ENCODE peak calls at places on chromosomes 3 and 15, in nine cellular contexts. Q, V, P, L, Z, C, X, B and F are unnamed samples. For H3K27me3, the result is how much of the 10 kb centered on the place peaks cover.

GRCh38 chr3:128870327-128870726 is 9.1 kb upstream of the ACAD9 start:
- DNase-seq in Z (no peak), P (no peak), V (no peak), Q (no peak), C (no peak), B (no peak), X (no peak), L (no peak), F (no peak)

GRCh38 chr3:14371573-14372474 is 30.6 kb upstream of the SLC6A6 start:
- DNase-seq in Q (peak), C (no peak), P (peak), B (peak), Z (peak), X (peak), L (no peak), V (peak), F (no peak)

GRCh38 chr3:195911946-195912270 is 3.6 kb upstream of the TNK2 start:
- DNase-seq in Z (no peak), L (no peak), B (peak), P (peak), X (no peak), V (no peak), Q (no peak), C (no peak), F (no peak)

GRCh38 chr15:60255390-60255789 is 142.4 kb downstream of the ANXA2 start:
- DNase-seq in Z (peak), Q (no peak), P (no peak), L (no peak), V (no peak), C (no peak), B (no peak), X (peak), F (no peak)

GRCh38 chr3:112813723-112814171 is 32.9 kb downstream of the CD200R1L start:
- DNase-seq in B (no peak), X (no peak), Q (no peak), L (no peak), Z (no peak), C (no peak), V (peak), P (no peak), F (no peak)

GRCh38 chr3:122415762-122416654 is at the start of gene WDR5B:
- DNase-seq in Q (peak), L (peak), X (peak), C (peak), B (peak), P (peak), V (peak), Z (peak), F (peak)

GRCh38 chr15:31304736-31305365 is 21.8 kb upstream of the KLF13 start:
- DNase-seq in Z (no peak), L (no peak), P (peak), Q (peak), V (no peak), C (no peak), X (peak), B (no peak), F (no peak)

GRCh38 chr15:95495033-95495541 is 835.4 kb upstream of the NR2F2 start:
- DNase-seq in C (no peak), V (no peak), Z (no peak), P (no peak), L (no peak), Q (no peak), X (no peak), B (no peak), F (no peak)

GRCh38 chr3:51311055-51311454 is 74.0 kb upstream of the MANF start:
- DNase-seq in C (no peak), Z (peak), B (no peak), X (no peak), V (peak), Q (no peak), P (no peak), L (no peak), F (no peak)

GRCh38 chr3:80785475-80785874 is 976.0 kb downstream of the GBE1 start:
- DNase-seq in C (no peak), V (no peak), Q (no peak), B (no peak), P (no peak), L (no peak), X (no peak), Z (no peak), F (no peak)

GRCh38 chr3:48694610-48695051 is 8.9 kb upstream of the NCKIPSD start:
- DNase-seq in L (peak), C (no peak), V (peak), Q (peak), X (peak), P (peak), B (peak), Z (peak), F (no peak)

GRCh38 chr3:131328739-131329138 is 52.8 kb upstream of the NUDT16 start:
- DNase-seq in B (no peak), L (no peak), Z (no peak), Q (no peak), X (no peak), V (no peak), P (no peak), C (no peak), F (no peak)

GRCh38 chr3:188624384-188624783 is 470.4 kb downstream of the LPP start:
- DNase-seq in B (no peak), Q (no peak), L (peak), Z (no peak), C (no peak), V (peak), X (peak), P (peak), F (no peak)

GRCh38 chr3:112397529-112397928 is 64.6 kb downstream of the CD200 start:
- DNase-seq in P (no peak), B (no peak), V (no peak), X (no peak), Z (no peak), C (no peak), Q (no peak), L (no peak), F (no peak)

GRCh38 chr3:48405971-48406370 is 23.9 kb downstream of the PLXNB1 start:
- DNase-seq in X (no peak), L (no peak), C (no peak), B (no peak), Z (no peak), V (no peak), P (peak), Q (no peak), F (no peak)

GRCh38 chr3:135271562-135272290 is 476.7 kb downstream of the EPHB1 start:
- DNase-seq in X (no peak), P (no peak), L (no peak), B (no peak), V (no peak), Z (no peak), C (no peak), Q (no peak), F (no peak)

GRCh38 chr3:188205992-188206416 is 52.0 kb downstream of the LPP start:
- DNase-seq in X (peak), B (no peak), V (no peak), P (no peak), C (no peak), Q (no peak), L (no peak), Z (peak), F (no peak)

GRCh38 chr15:82918607-82919230 is 33.8 kb downstream of the HOMER2 start:
- DNase-seq in V (no peak), X (no peak), P (no peak), L (no peak), C (no peak), Z (no peak), B (no peak), Q (no peak), F (no peak)

GRCh38 chr15:69782809-69783208 is 314.9 kb downstream of the TLE3 start:
- DNase-seq in Q (no peak), V (no peak), X (no peak), Z (no peak), B (no peak), L (no peak), C (no peak), P (no peak), F (peak)

GRCh38 chr15:67114046-67114445 is 48.6 kb downstream of the SMAD3 start:
- DNase-seq in X (no peak), Z (no peak), P (no peak), L (no peak), V (no peak), Q (no peak), B (no peak), C (no peak), F (no peak)

GRCh38 chr15:73965094-73965729 is 26.9 kb downstream of the STOML1 start:
- DNase-seq in X (peak), Z (no peak), V (no peak), Q (no peak), P (peak), C (no peak), L (no peak), B (no peak), F (no peak)

GRCh38 chr15:85331666-85332261 is 48.6 kb upstream of the AKAP13 start:
- DNase-seq in X (no peak), C (no peak), L (no peak), Q (no peak), Z (no peak), B (no peak), V (no peak), P (no peak), F (no peak)

GRCh38 chr3:134037168-134037567 is 7.4 kb upstream of the SLCO2A1 start:
- DNase-seq in Q (no peak), P (peak), X (no peak), B (no peak), Z (no peak), V (no peak), C (no peak), L (no peak), F (peak)

GRCh38 chr3:165103616-165104015 is 25.3 kb upstream of the SI start:
- DNase-seq in Q (no peak), Z (no peak), B (no peak), C (no peak), L (no peak), P (no peak), X (no peak), V (no peak), F (no peak)

GRCh38 chr15:72902245-72902928 is 118.8 kb upstream of the ADPGK start:
- DNase-seq in V (peak), C (no peak), L (peak), Q (no peak), X (no peak), P (peak), Z (no peak), B (no peak), F (no peak)

GRCh38 chr15:74302821-74303359 is 64.6 kb downstream of the CYP11A1 start:
- DNase-seq in X (peak), V (no peak), Q (peak), L (peak), B (no peak), Z (no peak), C (peak), P (peak), F (no peak)

GRCh38 chr3:141255137-141255536 is 23.5 kb downstream of the PXYLP1 start:
- DNase-seq in Z (no peak), L (no peak), X (no peak), P (no peak), B (no peak), V (no peak), C (no peak), Q (no peak), F (no peak)

GRCh38 chr3:74839591-74839990 is 225.1 kb upstream of the CNTN3 start:
- DNase-seq in L (no peak), C (no peak), V (no peak), X (no peak), Q (no peak), B (no peak), P (no peak), Z (no peak), F (no peak)

GRCh38 chr15:40511093-40511471 is 40.3 kb downstream of the CHST14 start:
- DNase-seq in X (peak), Q (no peak), P (no peak), B (no peak), C (no peak), V (no peak), Z (no peak), L (no peak), F (no peak)

GRCh38 chr3:101850327-101851048 is 1.2 kb downstream of the NFKBIZ start:
- DNase-seq in X (peak), P (no peak), Q (no peak), V (peak), B (no peak), Z (no peak), C (no peak), L (no peak), F (no peak)

GRCh38 chr3:178005961-178006360 is 530.3 kb upstream of the KCNMB2 start:
- DNase-seq in X (no peak), P (no peak), V (no peak), B (no peak), L (no peak), Q (no peak), Z (no peak), C (no peak), F (no peak)

GRCh38 chr3:65974505-65974904 is 64.2 kb downstream of the MAGI1 start:
- DNase-seq in L (no peak), C (no peak), V (no peak), P (no peak), B (no peak), X (no peak), Q (no peak), Z (no peak), F (no peak)

GRCh38 chr3:177352424-177352823 is 155.1 kb upstream of the TBL1XR1 start:
- DNase-seq in V (no peak), Q (no peak), C (no peak), Z (no peak), X (no peak), B (no peak), L (no peak), P (no peak), F (no peak)

GRCh38 chr3:46071222-46071621 is 43.9 kb upstream of the XCR1 start:
- DNase-seq in P (no peak), Q (no peak), C (no peak), V (no peak), L (no peak), B (no peak), Z (no peak), X (no peak), F (no peak)

GRCh38 chr3:129485681-129486056 is 42.8 kb upstream of the RHO start:
- DNase-seq in B (peak), X (peak), C (no peak), L (peak), P (peak), Q (peak), Z (no peak), V (peak), F (peak)

GRCh38 chr3:56624725-56625124 is 58.3 kb downstream of the TASOR start:
- DNase-seq in Z (no peak), B (no peak), X (no peak), C (no peak), P (no peak), Q (no peak), V (peak), L (no peak), F (no peak)

GRCh38 chr3:151283387-151283786 is 5.0 kb upstream of the P2RY14 start:
- DNase-seq in L (no peak), C (no peak), Z (no peak), Q (no peak), P (no peak), X (no peak), B (no peak), V (no peak), F (no peak)

GRCh38 chr3:151281671-151282334 is 3.5 kb upstream of the P2RY14 start:
- DNase-seq in Q (no peak), Z (no peak), X (no peak), V (peak), P (no peak), C (no peak), B (no peak), L (no peak), F (no peak)

GRCh38 chr3:151282921-151283320 is 4.6 kb upstream of the P2RY14 start:
- DNase-seq in C (no peak), V (peak), Z (peak), L (no peak), Q (no peak), B (no peak), X (no peak), P (no peak), F (no peak)

GRCh38 chr3:151276038-151277027 is 2.0 kb downstream of the P2RY14 start:
- DNase-seq in B (no peak), Z (no peak), C (no peak), P (no peak), V (no peak), Q (no peak), L (no peak), X (peak), F (no peak)

DNA sequence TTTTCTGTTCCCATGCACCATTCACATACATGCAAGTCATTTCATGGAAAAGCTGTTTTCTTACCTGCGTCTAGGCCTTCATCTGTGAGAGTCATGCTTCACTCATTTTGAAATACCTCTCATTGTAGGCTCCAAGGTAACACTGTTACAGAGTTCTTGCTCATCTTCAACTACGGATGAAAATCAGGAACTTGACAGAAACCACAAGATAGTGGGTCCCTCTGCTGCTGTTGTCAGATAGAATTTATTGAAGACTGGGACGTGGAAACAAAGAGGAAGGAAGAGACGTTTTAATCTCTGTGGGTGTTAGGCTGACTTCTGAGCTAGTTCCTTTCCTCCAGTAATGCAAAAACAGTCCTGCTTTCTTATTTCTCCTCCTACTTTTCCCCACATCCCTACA is at the start of gene P2RY14:
- DNase-seq in C (no peak), Z (no peak), Q (no peak), X (no peak), V (no peak), P (no peak), B (no peak), L (no peak), F (no peak)
- H3K4me3 ChIP-seq in C (no peak), Z (no peak), Q (no peak), X (no peak), V (no peak), P (peak), B (peak), L (no peak), F (no peak)

DNA sequence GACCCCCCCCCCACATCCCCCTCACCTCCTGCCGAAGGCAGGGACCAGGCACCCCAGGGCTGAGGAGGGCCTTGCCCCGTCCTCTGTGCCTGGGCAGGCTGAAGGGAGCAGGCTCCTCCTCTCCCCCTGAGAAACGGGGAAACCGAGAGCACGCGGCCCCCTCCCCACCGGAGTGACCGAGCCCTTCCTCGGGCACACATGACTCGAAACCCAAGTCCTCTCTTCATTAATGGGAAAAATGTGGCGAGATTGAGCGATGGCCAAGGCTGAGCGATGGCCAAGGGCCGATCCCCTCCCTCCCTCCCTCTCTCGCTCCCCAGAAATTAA is 7.0 kb downstream of the EPHB3 start:
- DNase-seq in Q (no peak), P (no peak), Z (no peak), X (no peak), C (no peak), L (no peak), V (no peak), B (no peak), F (no peak)
- H3K27me3 ChIP-seq in Q (under half), P (under half), Z (under half), X (under half), C (half or more), L (under half), V (under half), B (under half), F (under half)

GRCh38 chr15:43370975-43371974 is at the start of the genes TUBGCP4 and ZSCAN29:
- DNase-seq in L (peak), Z (peak), X (peak), Q (peak), V (peak), B (peak), P (peak), C (peak), F (no peak)
- TF ChIP-seq POLR2A in L (no peak), Z (peak), X (peak), Q (peak), V (no peak), B (no peak), P (no peak), C (peak), F (no peak)

GRCh38 chr3:34053631-34054030 is 255.2 kb downstream of the PDCD6IP start:
- DNase-seq in Q (no peak), L (no peak), Z (no peak), C (no peak), B (no peak), P (no peak), V (peak), X (no peak), F (no peak)
- H3K4me3 ChIP-seq in Q (no peak), L (no peak), Z (no peak), C (no peak), B (no peak), P (no peak), V (no peak), X (no peak), F (no peak)